ENCODE peak calls at places on chromosome 9, in six cellular contexts. U is lung; D is CD8-positive, alpha-beta memory T cell; Y is GM23248; M is thyroid gland; E is endodermal cell. Z is an unnamed sample.

GRCh38 chr9:10875752-10876151 is 262.9 kb upstream of the PTPRD start:
- DNase-seq in U (no peak), M (no peak), Y (no peak), E (no peak), D (no peak), Z (no peak)

GRCh38 chr9:127634698-127635097 is 22.6 kb downstream of the STXBP1 start:
- DNase-seq in E (peak; percentile 64), M (peak; percentile 54), U (no peak), D (no peak), Y (no peak), Z (no peak)

GRCh38 chr9:14153310-14153720 is 160.6 kb downstream of the NFIB start:
- DNase-seq in U (no peak), Y (peak; percentile 42), M (no peak), E (no peak), D (no peak), Z (no peak)

GRCh38 chr9:121670447-121670846 is 19.0 kb downstream of the DAB2IP start:
- DNase-seq in Y (peak; percentile 71), U (no peak), D (no peak), M (peak; percentile 24), E (no peak), Z (no peak)

GRCh38 chr9:89850633-89851325 is 246.0 kb downstream of the GADD45G start:
- DNase-seq in Y (peak; percentile 91), U (peak; percentile 45), D (no peak), M (no peak), E (peak; percentile 19), Z (peak; percentile 66)

GRCh38 chr9:22815246-22815645 is 368.6 kb downstream of the DMRTA1 start:
- DNase-seq in D (no peak), U (no peak), M (no peak), Y (no peak), E (no peak), Z (no peak)

GRCh38 chr9:80440724-80441123 is 869.0 kb downstream of the TLE4 start:
- DNase-seq in Y (no peak), D (no peak), E (no peak), M (no peak), U (no peak), Z (no peak)

GRCh38 chr9:4849364-4849763 is 56.6 kb downstream of the RCL1 start:
- DNase-seq in E (no peak), D (no peak), Y (no peak), M (no peak), U (no peak), Z (no peak)

GRCh38 chr9:107138261-107138992 is 144.7 kb upstream of the RAD23B start:
- DNase-seq in U (no peak), D (no peak), M (no peak), E (peak; percentile 51), Y (peak; percentile 32), Z (no peak)

GRCh38 chr9:125784286-125785049 is 37.3 kb downstream of the PBX3 start:
- DNase-seq in Y (peak; percentile 21), U (no peak), E (no peak), D (no peak), M (no peak), Z (no peak)

GRCh38 chr9:967436-967835 is 9.0 kb upstream of the DMRT3 start:
- DNase-seq in Y (no peak), E (peak; percentile 65), U (no peak), D (no peak), M (no peak), Z (no peak)

GRCh38 chr9:126619336-126619919 is 5.7 kb downstream of the LMX1B start:
- DNase-seq in E (peak; percentile 78), D (no peak), Y (no peak), M (no peak), U (no peak), Z (no peak)

GRCh38 chr9:126849811-126850210 is 10.6 kb upstream of the ZBTB34 start:
- DNase-seq in E (no peak), U (no peak), M (no peak), D (no peak), Y (no peak), Z (no peak)

GRCh38 chr9:35116898-35117551 is 1.4 kb upstream of the ATOSB start:
- DNase-seq in U (peak; percentile 93), E (peak; percentile 97), M (peak; percentile 93), Y (peak; percentile 98), D (peak; percentile 83), Z (peak; percentile 92)

GRCh38 chr9:114371986-114372917 is 15.5 kb downstream of the AKNA start:
- DNase-seq in D (peak; percentile 63), M (no peak), U (no peak), Y (peak; percentile 13), E (no peak), Z (no peak)

GRCh38 chr9:100577776-100578448 is at the start of gene CAVIN4:
- DNase-seq in U (no peak), Y (peak; percentile 79), D (no peak), M (no peak), E (no peak), Z (no peak)

GRCh38 chr9:87873607-87874319 is 8.9 kb upstream of the SPATA31E1 start:
- DNase-seq in U (peak; percentile 5), Y (no peak), E (peak; percentile 26), D (no peak), M (no peak), Z (no peak)

GRCh38 chr9:115615821-115616665 is 498.1 kb upstream of the TNC start:
- DNase-seq in Y (peak; percentile 96), M (no peak), D (no peak), E (no peak), U (no peak), Z (no peak)

GRCh38 chr9:117719161-117719560 is 15.0 kb downstream of the TLR4 start:
- DNase-seq in U (no peak), D (no peak), M (no peak), Y (no peak), E (no peak), Z (no peak)
- H3K4me1 ChIP-seq in U (peaks cover 2% of the 10 kb centered on the region), D (no peaks in the 10 kb centered on the region), M (peaks cover 10% of the 10 kb centered on the region), Y (peaks cover 55% of the 10 kb centered on the region), E (peaks cover 13% of the 10 kb centered on the region), Z (no peaks in the 10 kb centered on the region)

GRCh38 chr9:131361202-131361833 is 32.6 kb upstream of the PRRC2B start:
- DNase-seq in U (peak; percentile 42), E (no peak), M (peak; percentile 86), Y (no peak), D (no peak), Z (peak; percentile 34)
- H3K27ac ChIP-seq in U (peak overlapping the region; percentile 1), E (no peak overlapping the region), M (peak overlapping the region; percentile 89), Y (no peak overlapping the region), D (no peak overlapping the region), Z (peak overlapping the region; percentile 2)

GRCh38 chr9:33198163-33198562 is 31.0 kb upstream of the B4GALT1 start:
- DNase-seq in E (no peak), M (no peak), Y (peak; percentile 87), U (no peak), D (no peak), Z (no peak)
- H3K4me1 ChIP-seq in E (no peaks in the 10 kb centered on the region), M (no peaks in the 10 kb centered on the region), Y (peaks cover 30% of the 10 kb centered on the region), U (no peaks in the 10 kb centered on the region), D (peaks cover 9% of the 10 kb centered on the region), Z (peaks cover 8% of the 10 kb centered on the region)

DNA sequence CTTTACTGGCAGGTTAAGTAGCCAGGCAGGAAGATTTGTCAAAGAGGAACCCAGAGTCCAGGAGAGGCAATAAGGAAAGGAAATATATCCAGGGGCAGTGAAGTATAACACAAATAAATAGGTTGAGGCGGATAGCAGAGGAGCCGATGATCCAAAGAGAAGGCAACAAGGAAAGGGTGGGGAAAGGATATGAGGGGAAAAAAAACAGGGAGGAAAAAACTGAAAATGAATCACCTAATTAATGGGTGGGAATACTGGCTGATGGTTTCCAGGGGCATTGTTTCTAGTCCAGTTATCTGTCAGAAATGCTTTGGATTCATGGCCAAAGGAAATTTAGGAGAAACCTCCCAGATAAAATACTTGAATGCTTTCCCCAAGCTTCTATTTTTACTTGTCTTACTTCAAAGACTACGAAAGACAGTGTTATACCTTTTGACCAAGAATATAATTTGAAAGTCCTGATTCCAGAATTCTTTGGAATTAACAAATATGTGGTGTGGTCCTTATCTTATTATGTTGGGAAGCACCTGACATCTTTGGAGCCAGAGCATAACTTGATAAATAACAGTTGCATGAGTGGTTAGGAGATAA is 146.5 kb downstream of the AOPEP start:
- DNase-seq in Y (peak; percentile 54), M (no peak), E (no peak), D (no peak), U (no peak), Z (no peak)
- H3K27ac ChIP-seq in Y (peak overlapping the region; percentile 99), M (peak overlapping the region; percentile 78), E (no peak overlapping the region), D (no peak overlapping the region), U (peak overlapping the region; percentile 53), Z (no peak overlapping the region)

GRCh38 chr9:130332384-130332926 is 66.9 kb downstream of the HMCN2 start:
- DNase-seq in U (no peak), M (no peak), E (no peak), D (no peak), Y (no peak), Z (no peak)

GRCh38 chr9:130329061-130329460 is 63.5 kb downstream of the HMCN2 start:
- DNase-seq in U (no peak), E (no peak), M (no peak), D (no peak), Y (no peak), Z (no peak)

GRCh38 chr9:130330202-130330601 is 64.6 kb downstream of the HMCN2 start:
- DNase-seq in M (peak; percentile 78), D (no peak), E (no peak), Y (no peak), U (no peak), Z (no peak)

GRCh38 chr9:130331573-130331972 is 66.0 kb downstream of the HMCN2 start:
- DNase-seq in Y (peak; percentile 92), D (no peak), E (no peak), U (peak; percentile 37), M (no peak), Z (peak; percentile 31)

DNA sequence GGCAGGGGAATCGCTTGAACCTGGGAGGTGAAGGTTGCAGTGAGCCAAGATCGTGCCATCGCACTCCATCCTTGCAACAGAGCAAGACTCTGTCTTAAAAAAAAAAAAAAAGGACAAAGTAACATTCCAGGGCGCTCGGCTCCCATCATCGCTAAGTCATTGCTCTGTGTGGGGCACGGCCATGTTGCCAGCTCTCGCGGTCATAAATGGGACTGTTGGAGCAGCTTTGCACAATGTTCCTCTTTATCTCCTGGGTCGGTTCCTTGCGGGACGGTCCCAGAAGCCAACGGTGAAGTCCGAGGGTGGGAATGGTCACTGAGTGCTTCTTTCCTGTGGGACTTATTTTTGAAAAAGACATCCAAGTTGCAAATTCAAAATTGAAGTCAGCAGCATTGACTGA is 65.5 kb downstream of the HMCN2 start:
- DNase-seq in E (no peak), Y (no peak), D (no peak), M (no peak), U (no peak), Z (no peak)
- H3K4me1 ChIP-seq in E (peaks cover 5% of the 10 kb centered on the region), Y (peaks cover 11% of the 10 kb centered on the region), D (no peaks in the 10 kb centered on the region), M (peaks cover 11% of the 10 kb centered on the region), U (peaks cover 4% of the 10 kb centered on the region), Z (peaks cover 36% of the 10 kb centered on the region)

DNA sequence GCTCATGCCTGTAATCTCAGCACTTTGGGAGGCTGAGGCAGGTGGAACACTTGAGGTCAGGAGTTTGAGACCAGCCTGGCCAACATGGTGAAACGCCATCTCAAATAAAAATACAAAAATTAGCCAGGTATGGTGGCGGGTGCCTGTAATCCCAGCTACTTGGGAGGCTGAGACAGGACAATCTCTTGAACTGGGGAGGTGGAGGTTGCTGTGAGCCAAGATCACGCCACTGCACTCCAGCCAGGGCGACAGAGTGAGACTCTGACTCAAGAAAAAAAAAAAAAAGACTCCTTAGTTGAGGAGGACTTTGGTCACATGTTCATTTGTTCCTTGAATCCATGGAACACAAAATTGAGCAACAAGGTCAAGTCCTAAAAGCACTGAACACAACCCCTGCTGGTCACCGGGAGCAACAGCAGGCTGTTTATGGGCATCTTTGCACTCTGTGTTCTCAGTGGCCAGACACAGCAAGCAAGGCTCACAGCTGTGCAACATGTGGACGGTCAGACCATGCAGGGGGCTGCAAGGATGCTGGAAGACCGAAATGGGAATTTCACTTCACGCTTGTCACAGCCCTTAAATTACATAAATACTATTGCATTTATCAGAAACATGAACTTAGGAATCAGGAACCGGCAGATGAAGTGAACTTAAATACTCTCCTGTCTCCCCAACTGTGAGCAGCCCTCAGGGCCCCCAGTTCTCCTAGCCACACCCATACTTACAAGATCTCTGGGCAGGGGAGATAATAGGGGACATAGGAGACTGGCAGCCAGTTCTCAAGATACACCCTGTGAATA is 2.8 kb downstream of the GBGT1 start:
- DNase-seq in U (peak; percentile 73), E (peak; percentile 76), D (peak; percentile 20), Y (peak; percentile 84), M (peak; percentile 72), Z (peak; percentile 72)
- H3K27ac ChIP-seq in U (no peak overlapping the region), E (no peak overlapping the region), D (no peak overlapping the region), Y (no peak overlapping the region), M (peak overlapping the region; percentile 48), Z (peak overlapping the region; percentile 28)

Z was measured in stomach.